ENCODE peak calls at places on chromosome 1, in seven cellular contexts. One of them, this sample, is unnamed.

GRCh38 chr1:160708821-160709220 is 2.8 kb downstream of the CD48 start:
- DNase-seq in Panc1: no peak
- DNase-seq in tibial artery: no peak
- DNase-seq in colonic mucosa: no peak
- DNase-seq in heart left ventricle: no peak
- DNase-seq in dermis microvascular lymphatic vessel endothelial cell: no peak
- DNase-seq in fibroblast of the conjunctiva: no peak
- DNase-seq in this sample: no peak

GRCh38 chr1:9084883-9085282 is 15.4 kb upstream of the SLC2A5 start:
- DNase-seq in dermis microvascular lymphatic vessel endothelial cell: no peak
- DNase-seq in fibroblast of the conjunctiva: no peak
- DNase-seq in heart left ventricle: peak; percentile 64
- DNase-seq in tibial artery: peak; percentile 89
- DNase-seq in Panc1: no peak
- DNase-seq in colonic mucosa: no peak
- DNase-seq in this sample: no peak

GRCh38 chr1:93016171-93016570 is 54.9 kb upstream of the DIPK1A start:
- DNase-seq in fibroblast of the conjunctiva: no peak
- DNase-seq in tibial artery: no peak
- DNase-seq in heart left ventricle: no peak
- DNase-seq in dermis microvascular lymphatic vessel endothelial cell: no peak
- DNase-seq in colonic mucosa: no peak
- DNase-seq in Panc1: no peak
- DNase-seq in this sample: no peak

GRCh38 chr1:37734629-37735591 is 30.0 kb downstream of the EPHA10 start:
- DNase-seq in fibroblast of the conjunctiva: no peak
- DNase-seq in colonic mucosa: peak; percentile 96
- DNase-seq in tibial artery: peak; percentile 63
- DNase-seq in Panc1: no peak
- DNase-seq in dermis microvascular lymphatic vessel endothelial cell: no peak
- DNase-seq in heart left ventricle: no peak
- DNase-seq in this sample: no peak

GRCh38 chr1:50289495-50289894 is 133.7 kb downstream of the DMRTA2 start:
- DNase-seq in fibroblast of the conjunctiva: no peak
- DNase-seq in Panc1: no peak
- DNase-seq in colonic mucosa: no peak
- DNase-seq in tibial artery: no peak
- DNase-seq in heart left ventricle: no peak
- DNase-seq in dermis microvascular lymphatic vessel endothelial cell: no peak
- DNase-seq in this sample: no peak

GRCh38 chr1:15706751-15707150 is 22.6 kb downstream of the PLEKHM2 start:
- DNase-seq in fibroblast of the conjunctiva: no peak
- DNase-seq in colonic mucosa: no peak
- DNase-seq in dermis microvascular lymphatic vessel endothelial cell: no peak
- DNase-seq in Panc1: no peak
- DNase-seq in tibial artery: no peak
- DNase-seq in heart left ventricle: no peak
- DNase-seq in this sample: no peak

GRCh38 chr1:153976819-153977249 is 640 bp downstream of the JTB start:
- DNase-seq in Panc1: no peak
- DNase-seq in tibial artery: no peak
- DNase-seq in heart left ventricle: no peak
- DNase-seq in colonic mucosa: no peak
- DNase-seq in fibroblast of the conjunctiva: no peak
- DNase-seq in dermis microvascular lymphatic vessel endothelial cell: no peak
- DNase-seq in this sample: no peak

GRCh38 chr1:110674337-110675059 is at the start of gene KCNA3:
- DNase-seq in dermis microvascular lymphatic vessel endothelial cell: no peak
- DNase-seq in heart left ventricle: peak; percentile 42
- DNase-seq in colonic mucosa: peak; percentile 31
- DNase-seq in tibial artery: peak; percentile 54
- DNase-seq in Panc1: no peak
- DNase-seq in fibroblast of the conjunctiva: no peak
- DNase-seq in this sample: no peak

GRCh38 chr1:67683306-67683705 is 1.7 kb upstream of the GADD45A start:
- DNase-seq in heart left ventricle: no peak
- DNase-seq in colonic mucosa: no peak
- DNase-seq in Panc1: no peak
- DNase-seq in dermis microvascular lymphatic vessel endothelial cell: peak; percentile 61
- DNase-seq in fibroblast of the conjunctiva: no peak
- DNase-seq in tibial artery: no peak
- DNase-seq in this sample: peak; percentile 81

GRCh38 chr1:159879136-159879535 is 16.7 kb upstream of the VSIG8 start:
- DNase-seq in fibroblast of the conjunctiva: no peak
- DNase-seq in dermis microvascular lymphatic vessel endothelial cell: no peak
- DNase-seq in heart left ventricle: no peak
- DNase-seq in tibial artery: no peak
- DNase-seq in colonic mucosa: no peak
- DNase-seq in Panc1: no peak
- DNase-seq in this sample: no peak

GRCh38 chr1:45359882-45360513 is 19.8 kb upstream of the MUTYH start:
- DNase-seq in colonic mucosa: peak; percentile 78
- DNase-seq in fibroblast of the conjunctiva: peak; percentile 69
- DNase-seq in dermis microvascular lymphatic vessel endothelial cell: peak; percentile 77
- DNase-seq in tibial artery: peak; percentile 78
- DNase-seq in Panc1: no peak
- DNase-seq in heart left ventricle: peak; percentile 71
- DNase-seq in this sample: peak; percentile 14

GRCh38 chr1:227759345-227760300 is 24.4 kb downstream of the SNAP47 start:
- DNase-seq in dermis microvascular lymphatic vessel endothelial cell: peak; percentile 79
- DNase-seq in fibroblast of the conjunctiva: peak; percentile 95
- DNase-seq in tibial artery: no peak
- DNase-seq in heart left ventricle: peak; percentile 61
- DNase-seq in Panc1: peak; percentile 59
- DNase-seq in colonic mucosa: no peak
- DNase-seq in this sample: peak; percentile 89

GRCh38 chr1:203675596-203676347 is 49.1 kb downstream of the ATP2B4 start:
- DNase-seq in heart left ventricle: no peak
- DNase-seq in dermis microvascular lymphatic vessel endothelial cell: no peak
- DNase-seq in Panc1: no peak
- DNase-seq in tibial artery: no peak
- DNase-seq in fibroblast of the conjunctiva: no peak
- DNase-seq in colonic mucosa: peak; percentile 66
- DNase-seq in this sample: no peak

GRCh38 chr1:219143735-219144134 is 29.9 kb upstream of the LYPLAL1 start:
- DNase-seq in colonic mucosa: no peak
- DNase-seq in dermis microvascular lymphatic vessel endothelial cell: peak; percentile 78
- DNase-seq in heart left ventricle: no peak
- DNase-seq in tibial artery: no peak
- DNase-seq in Panc1: no peak
- DNase-seq in fibroblast of the conjunctiva: no peak
- DNase-seq in this sample: peak; percentile 24

GRCh38 chr1:160767417-160768294 is 28.3 kb upstream of the LY9 start:
- DNase-seq in fibroblast of the conjunctiva: no peak
- DNase-seq in heart left ventricle: no peak
- DNase-seq in dermis microvascular lymphatic vessel endothelial cell: no peak
- DNase-seq in Panc1: no peak
- DNase-seq in tibial artery: no peak
- DNase-seq in colonic mucosa: no peak
- DNase-seq in this sample: no peak

GRCh38 chr1:186155594-186155993 is 219.5 kb downstream of the TPR start:
- DNase-seq in Panc1: peak; percentile 39
- DNase-seq in dermis microvascular lymphatic vessel endothelial cell: peak; percentile 53
- DNase-seq in heart left ventricle: no peak
- DNase-seq in fibroblast of the conjunctiva: peak; percentile 67
- DNase-seq in colonic mucosa: no peak
- DNase-seq in tibial artery: no peak
- DNase-seq in this sample: peak; percentile 48